ENCODE peak calls at places on chromosomes 7 and 10, in ten cellular contexts. Y is A673, S is astrocyte, V is dorsolateral prefrontal cortex, Z is testis, C is HFF-Myc, M is MCF 10A, T is fibroblast of lung, N is astrocyte of the cerebellum, E is breast epithelium. L is an unnamed sample.
A peak's percentile ranks its signal among the peaks of the same experiment; 100 is the strongest.

GRCh38 chr10:37856881-37857286 is 526 bp downstream of the ZNF248 start:
- DNase-seq in Y (no peak), S (no peak), V (peak; percentile 11), Z (peak; percentile 54), C (no peak), M (no peak), T (peak; percentile 12), N (no peak), E (no peak), L (no peak)

GRCh38 chr10:34713875-34714274 is 101.2 kb downstream of the PARD3 start:
- DNase-seq in Y (no peak), S (peak; percentile 53), V (no peak), Z (no peak), C (no peak), M (no peak), T (no peak), N (no peak), E (no peak), L (no peak)

GRCh38 chr7:92681633-92682032 is 91.4 kb upstream of the FAM133B start:
- DNase-seq in Y (no peak), S (no peak), V (no peak), Z (no peak), C (no peak), M (no peak), T (no peak), N (no peak), E (no peak), L (no peak)

GRCh38 chr7:149125189-149125863 is 798 bp downstream of the ZNF425 start:
- DNase-seq in Y (no peak), S (no peak), V (peak; percentile 15), Z (no peak), C (no peak), M (peak; percentile 6), T (peak; percentile 15), N (no peak), E (no peak), L (no peak)

GRCh38 chr10:59012839-59013238 is 163.6 kb upstream of the PHYHIPL start:
- DNase-seq in Y (no peak), S (no peak), V (no peak), Z (no peak), C (no peak), M (no peak), T (no peak), N (no peak), E (no peak), L (no peak)

GRCh38 chr10:13158401-13158800 is 3.0 kb upstream of the MCM10 start:
- DNase-seq in Y (no peak), S (no peak), V (no peak), Z (peak; percentile 37), C (no peak), M (no peak), T (no peak), N (no peak), E (no peak), L (no peak)

GRCh38 chr7:111756687-111757178 is 194.4 kb upstream of the IMMP2L start:
- DNase-seq in Y (peak; percentile 79), S (peak; percentile 70), V (peak; percentile 87), Z (peak; percentile 60), C (no peak), M (no peak), T (peak; percentile 87), N (peak; percentile 41), E (peak; percentile 56), L (no peak)

GRCh38 chr10:37643187-37643586 is 214.2 kb downstream of the ZNF248 start:
- DNase-seq in Y (no peak), S (no peak), V (no peak), Z (peak; percentile 81), C (no peak), M (no peak), T (no peak), N (no peak), E (no peak), L (no peak)

GRCh38 chr7:96996111-96996936 is 9.0 kb upstream of the DLX6 start:
- DNase-seq in Y (peak; percentile 60), S (no peak), V (no peak), Z (no peak), C (no peak), M (no peak), T (no peak), N (no peak), E (no peak), L (no peak)

DNA sequence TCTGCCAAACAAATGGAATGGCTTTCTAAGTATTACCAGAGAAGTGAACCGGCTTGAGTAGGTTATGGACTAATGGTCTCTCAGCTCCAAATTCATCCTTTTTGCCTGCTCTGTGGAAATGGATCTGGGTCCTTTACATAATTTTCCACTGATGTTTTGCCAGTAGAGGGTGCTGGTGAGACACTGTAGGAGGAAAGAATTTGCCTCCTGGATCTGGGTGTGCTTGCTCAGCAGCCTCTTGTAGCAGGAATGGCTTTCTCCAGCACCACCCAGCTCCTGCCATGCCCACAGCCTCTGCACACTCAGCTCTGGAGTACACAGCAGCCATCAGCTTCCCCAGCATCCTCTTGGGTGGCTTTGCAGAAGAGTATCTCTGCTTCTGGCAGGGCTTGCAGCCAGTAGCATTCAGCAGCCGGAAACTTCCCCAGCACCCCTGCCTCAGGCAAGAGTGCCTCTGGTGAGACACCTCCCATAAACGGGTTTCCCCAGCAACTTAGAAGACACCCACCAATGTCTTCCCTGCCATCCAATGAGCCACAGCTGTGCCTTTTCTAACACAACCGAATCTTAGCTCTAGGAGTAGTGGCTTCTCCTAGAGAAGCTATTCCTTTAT is 235.0 kb upstream of the PLPP4 start:
- DNase-seq in Y (peak; percentile 74), S (peak; percentile 10), V (no peak), Z (peak; percentile 44), C (peak; percentile 36), M (peak; percentile 78), T (no peak), N (peak; percentile 22), E (no peak), L (no peak)
- TF ChIP-seq CTCF in Y (peak; percentile 63), S (peak; percentile 50), V (no peak), Z (peak; percentile 24), C (peak; percentile 57), M (peak; percentile 82), T (no peak), N (peak; percentile 58), E (peak; percentile 28), L (peak; percentile 33)

GRCh38 chr10:122551450-122551849 is 9.1 kb upstream of the DMBT1 start:
- DNase-seq in Y (no peak), S (no peak), V (no peak), Z (no peak), C (no peak), M (no peak), T (no peak), N (no peak), E (no peak), L (no peak)
- TF ChIP-seq CTCF in Y (no peak), S (no peak), V (peak; percentile 15), Z (no peak), C (no peak), M (no peak), T (no peak), N (no peak), E (no peak), L (no peak)

GRCh38 chr10:30842185-30842584 is 189.5 kb downstream of the ZNF438 start:
- DNase-seq in Y (no peak), S (no peak), V (no peak), Z (no peak), C (no peak), M (no peak), T (no peak), N (no peak), E (no peak), L (no peak)
- TF ChIP-seq CTCF in Y (peak; percentile 13), S (no peak), V (no peak), Z (no peak), C (peak; percentile 6), M (no peak), T (no peak), N (no peak), E (no peak), L (no peak)

GRCh38 chr7:6486438-6487183 is 38.9 kb upstream of the DAGLB start:
- DNase-seq in Y (no peak), S (no peak), V (no peak), Z (no peak), C (no peak), M (no peak), T (no peak), N (no peak), E (no peak), L (no peak)

GRCh38 chr7:6494365-6494764 is 46.6 kb upstream of the DAGLB start:
- DNase-seq in Y (no peak), S (no peak), V (no peak), Z (no peak), C (no peak), M (no peak), T (no peak), N (no peak), E (no peak), L (no peak)

GRCh38 chr7:6487184-6487545 is 39.4 kb upstream of the DAGLB start:
- DNase-seq in Y (no peak), S (no peak), V (no peak), Z (no peak), C (no peak), M (no peak), T (no peak), N (no peak), E (no peak), L (no peak)

GRCh38 chr7:6489612-6490011 is 41.9 kb upstream of the DAGLB start:
- DNase-seq in Y (peak; percentile 40), S (no peak), V (no peak), Z (no peak), C (no peak), M (no peak), T (no peak), N (no peak), E (no peak), L (no peak)
- TF ChIP-seq CTCF in Y (no peak), S (no peak), V (no peak), Z (no peak), C (no peak), M (no peak), T (no peak), N (no peak), E (no peak), L (no peak)

DNA sequence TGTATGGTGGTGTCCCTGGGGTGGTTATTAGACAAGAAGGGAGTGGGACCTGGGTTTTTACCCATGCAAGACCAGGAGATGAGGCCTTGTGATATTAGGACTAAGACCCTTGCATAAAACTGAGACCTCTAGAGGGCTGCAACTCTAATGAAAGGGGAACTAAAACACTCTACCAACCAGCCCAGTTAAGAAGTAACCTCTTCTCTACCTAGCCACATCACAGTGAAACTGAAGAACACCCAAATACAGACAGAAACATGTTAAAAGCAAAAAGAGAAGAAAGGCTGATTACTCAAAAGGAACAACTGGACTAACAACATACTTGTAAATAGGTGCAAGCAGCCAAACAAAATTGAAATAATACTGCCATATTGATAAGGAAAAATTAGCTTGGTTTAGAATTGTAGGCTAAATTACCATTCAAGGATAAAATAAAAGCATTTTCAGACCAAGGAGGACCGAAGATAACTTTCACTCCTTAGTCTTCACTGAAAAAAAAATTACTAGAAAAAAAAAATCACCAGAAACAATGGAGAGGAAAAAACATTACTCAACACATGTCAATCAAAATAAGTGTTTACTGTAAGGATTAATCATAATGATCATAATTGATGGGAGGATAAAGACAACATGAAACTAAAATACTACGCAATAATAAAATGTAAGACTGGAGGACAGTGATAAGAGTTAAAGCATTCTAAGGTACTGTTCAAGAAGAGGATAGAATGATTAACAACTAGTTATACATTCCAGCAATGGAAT is 27.6 kb downstream of the ERLIN1 start:
- DNase-seq in Y (no peak), S (no peak), V (no peak), Z (no peak), C (no peak), M (no peak), T (no peak), N (no peak), E (no peak), L (no peak)
- TF ChIP-seq CTCF in Y (no peak), S (no peak), V (no peak), Z (no peak), C (no peak), M (no peak), T (no peak), N (no peak), E (no peak), L (no peak)

L was measured in mesothelial cell of epicardium.